ENCODE peak calls at places on chromosomes 2 and 18, in five cellular contexts. K, G, I, W and Y are unnamed samples.

GRCh38 chr2:201432038-201432437 is 19.2 kb downstream of the TRAK2 start:
- DNase-seq in K (no peak), G (no peak), I (peak; percentile 32), W (no peak), Y (peak; percentile 16)

GRCh38 chr18:7000484-7001096 is 117.0 kb downstream of the LAMA1 start:
- DNase-seq in K (peak; percentile 15), G (no peak), I (peak; percentile 21), W (no peak), Y (no peak)

GRCh38 chr2:31235504-31235902 is 1.6 kb downstream of the EHD3 start:
- DNase-seq in K (peak; percentile 42), G (peak; percentile 22), I (no peak), W (no peak), Y (peak; percentile 29)

GRCh38 chr18:9771977-9772660 is 64.0 kb downstream of the RAB31 start:
- DNase-seq in K (no peak), G (no peak), I (no peak), W (no peak), Y (no peak)

GRCh38 chr18:79509536-79509930 is 113.8 kb downstream of the NFATC1 start:
- DNase-seq in K (no peak), G (no peak), I (no peak), W (no peak), Y (no peak)

GRCh38 chr2:15808980-15809379 is 131.4 kb upstream of the MYCN start:
- DNase-seq in K (no peak), G (no peak), I (no peak), W (no peak), Y (no peak)

GRCh38 chr2:105521616-105522015 is 122.8 kb upstream of the FHL2 start:
- DNase-seq in K (no peak), G (no peak), I (no peak), W (no peak), Y (no peak)

GRCh38 chr2:182481676-182482075 is 54.8 kb upstream of the PDE1A start:
- DNase-seq in K (no peak), G (no peak), I (no peak), W (no peak), Y (no peak)

GRCh38 chr2:194346189-194346588 is 1310.8 kb upstream of the SLC39A10 start:
- DNase-seq in K (no peak), G (no peak), I (no peak), W (no peak), Y (no peak)

GRCh38 chr18:57715073-57715472 is 88.0 kb downstream of the ATP8B1 start:
- DNase-seq in K (no peak), G (no peak), I (no peak), W (no peak), Y (no peak)

GRCh38 chr2:240293126-240293864 is 142.2 kb upstream of the GPC1 start:
- DNase-seq in K (no peak), G (no peak), I (no peak), W (no peak), Y (no peak)

GRCh38 chr2:10452334-10452733 is 4.2 kb upstream of the ODC1 start:
- DNase-seq in K (no peak), G (no peak), I (peak; percentile 72), W (no peak), Y (peak; percentile 93)

GRCh38 chr2:201959626-201960025 is 74.0 kb upstream of the FZD7 start:
- DNase-seq in K (no peak), G (no peak), I (no peak), W (no peak), Y (no peak)

GRCh38 chr2:42009657-42010580 is 37.9 kb upstream of the PKDCC start:
- DNase-seq in K (no peak), G (no peak), I (no peak), W (no peak), Y (no peak)

GRCh38 chr2:175004730-175004979 is 526 bp downstream of the CHN1 start:
- DNase-seq in K (peak; percentile 12), G (no peak), I (no peak), W (no peak), Y (peak; percentile 35)

GRCh38 chr2:162520959-162521358 is 177.0 kb downstream of the GCA start:
- DNase-seq in K (no peak), G (no peak), I (no peak), W (no peak), Y (no peak)

GRCh38 chr2:24365051-24365450 is 4.7 kb upstream of the ITSN2 start:
- DNase-seq in K (peak; percentile 67), G (no peak), I (no peak), W (no peak), Y (peak; percentile 55)

GRCh38 chr18:50356036-50356945 is 18.6 kb upstream of the SKA1 start:
- DNase-seq in K (peak; percentile 36), G (no peak), I (peak; percentile 11), W (peak; percentile 79), Y (no peak)

GRCh38 chr18:58805482-58806187 is 59.0 kb upstream of the ZNF532 start:
- DNase-seq in K (no peak), G (no peak), I (no peak), W (no peak), Y (no peak)

GRCh38 chr2:238816296-238816695 is 31.6 kb upstream of the TWIST2 start:
- DNase-seq in K (no peak), G (no peak), I (no peak), W (no peak), Y (no peak)

GRCh38 chr2:84527137-84528129 is 11.1 kb downstream of the DNAH6 start:
- DNase-seq in K (no peak), G (no peak), I (no peak), W (no peak), Y (no peak)

GRCh38 chr2:84532291-84532690 is 16.0 kb downstream of the DNAH6 start:
- DNase-seq in K (no peak), G (no peak), I (no peak), W (no peak), Y (no peak)

GRCh38 chr2:84526562-84526961 is 10.3 kb downstream of the DNAH6 start:
- DNase-seq in K (no peak), G (no peak), I (no peak), W (no peak), Y (no peak)
- TF ChIP-seq CTCF in K (no peak), G (no peak), I (no peak), W (no peak), Y (peak; percentile 8)

DNA sequence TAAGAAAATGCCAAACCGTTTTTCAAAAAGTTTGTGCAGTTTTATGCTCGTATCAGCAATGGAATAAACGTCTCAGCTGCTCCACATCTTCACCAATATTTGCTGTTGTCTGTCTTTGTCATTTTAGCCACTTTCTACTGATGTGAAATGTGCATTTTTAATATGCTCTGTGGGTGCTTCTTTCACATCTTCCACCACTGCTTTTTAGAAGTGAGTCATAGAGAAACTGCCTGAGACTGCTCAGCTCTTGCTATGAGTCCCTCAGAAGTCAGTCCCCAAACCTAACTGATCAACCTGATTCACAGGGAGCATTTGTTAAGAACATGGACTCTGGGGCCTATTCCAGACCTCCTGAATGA is 41.0 kb upstream of the EPC2 start:
- DNase-seq in K (no peak), G (no peak), I (no peak), W (peak; percentile 73), Y (no peak)
- TF ChIP-seq CHD2 in K (no peak), G (no peak), I (no peak), W (no peak), Y (no peak)

DNA sequence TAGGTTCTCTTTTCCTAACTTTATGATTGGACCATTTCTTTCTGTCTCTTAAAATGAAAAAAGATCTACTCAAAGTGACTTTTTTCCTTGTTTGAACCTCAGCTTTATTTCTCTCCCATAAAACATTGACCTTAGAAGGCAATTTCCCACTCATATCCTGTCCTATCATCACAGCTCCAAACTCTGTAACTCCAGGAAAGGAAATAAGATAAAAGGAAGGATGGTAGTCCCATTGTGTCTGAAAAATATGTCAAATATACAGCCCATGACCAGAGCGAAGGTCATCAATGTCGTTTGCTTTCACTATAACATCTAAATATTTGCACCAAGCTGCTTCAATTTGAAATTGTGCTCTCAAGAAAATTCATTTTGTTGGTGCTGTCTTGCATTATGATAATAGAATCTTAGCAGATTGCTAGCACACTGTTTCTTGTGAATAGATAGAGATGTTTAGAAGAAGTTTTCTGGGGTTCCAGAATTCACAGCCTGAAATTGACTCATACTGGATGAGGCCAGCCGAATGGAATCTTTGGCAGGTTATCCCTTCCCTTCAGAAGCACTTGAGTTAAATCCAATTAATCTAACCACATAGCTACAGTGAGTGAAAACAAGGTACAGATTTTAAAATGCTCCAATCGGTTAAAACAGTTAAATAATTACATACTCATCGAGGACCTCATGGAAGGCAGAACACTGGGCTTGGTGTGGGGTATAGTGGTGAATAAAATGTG is 95.1 kb downstream of the CRIM1 start:
- DNase-seq in K (no peak), G (no peak), I (peak; percentile 37), W (no peak), Y (no peak)
- TF ChIP-seq KDM1A in K (no peak), G (no peak), I (no peak), W (no peak), Y (no peak)

DNA sequence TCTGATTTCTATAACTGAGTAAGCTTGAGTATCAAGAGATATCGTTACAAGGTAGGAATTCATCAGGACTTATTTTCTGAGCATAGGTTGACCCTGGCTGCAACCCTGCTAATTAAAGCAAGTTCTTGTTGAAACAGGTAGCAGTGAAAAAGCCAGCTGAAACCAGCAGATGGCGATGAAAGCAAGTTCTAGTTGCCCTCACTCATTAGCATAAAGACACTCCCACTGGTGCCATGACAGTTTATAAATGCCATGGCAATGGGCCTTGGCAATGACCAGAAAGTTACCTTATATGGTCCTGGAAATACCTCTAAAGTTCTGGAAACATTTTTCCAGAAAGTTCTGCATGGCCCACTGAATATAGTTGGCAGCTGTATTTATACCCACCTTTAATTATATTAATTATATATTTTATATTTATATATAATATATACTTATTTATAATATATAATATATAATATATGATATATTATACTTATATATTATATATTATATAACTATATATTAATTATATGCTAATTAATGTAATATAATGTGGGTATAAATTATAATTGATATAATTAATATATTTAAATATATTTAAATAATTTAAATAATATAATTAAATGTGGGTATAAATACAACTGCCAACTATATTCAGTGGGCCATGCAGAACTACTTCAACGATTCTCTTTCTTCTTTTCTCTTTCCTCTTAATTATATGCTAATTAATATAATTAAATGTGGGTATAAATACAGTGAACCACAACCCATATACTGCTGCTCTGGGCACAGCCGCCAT is 188.0 kb downstream of the CDH7 start:
- DNase-seq in K (peak; percentile 8), G (peak; percentile 62), I (peak; percentile 34), W (peak; percentile 5), Y (peak; percentile 0)
- TF ChIP-seq CTCF in K (no peak), G (peak; percentile 81), I (peak; percentile 14), W (no peak), Y (no peak)

GRCh38 chr2:99637157-99637697 is 147.4 kb upstream of the REV1 start:
- DNase-seq in K (no peak), G (no peak), I (no peak), W (no peak), Y (no peak)

GRCh38 chr2:99638791-99639190 is 149.0 kb upstream of the REV1 start:
- DNase-seq in K (no peak), G (no peak), I (no peak), W (no peak), Y (no peak)

GRCh38 chr2:99635710-99636431 is 146.1 kb upstream of the REV1 start:
- DNase-seq in K (no peak), G (no peak), I (no peak), W (no peak), Y (no peak)

GRCh38 chr2:99636432-99637034 is 146.7 kb upstream of the REV1 start:
- DNase-seq in K (peak; percentile 88), G (no peak), I (no peak), W (no peak), Y (no peak)

DNA sequence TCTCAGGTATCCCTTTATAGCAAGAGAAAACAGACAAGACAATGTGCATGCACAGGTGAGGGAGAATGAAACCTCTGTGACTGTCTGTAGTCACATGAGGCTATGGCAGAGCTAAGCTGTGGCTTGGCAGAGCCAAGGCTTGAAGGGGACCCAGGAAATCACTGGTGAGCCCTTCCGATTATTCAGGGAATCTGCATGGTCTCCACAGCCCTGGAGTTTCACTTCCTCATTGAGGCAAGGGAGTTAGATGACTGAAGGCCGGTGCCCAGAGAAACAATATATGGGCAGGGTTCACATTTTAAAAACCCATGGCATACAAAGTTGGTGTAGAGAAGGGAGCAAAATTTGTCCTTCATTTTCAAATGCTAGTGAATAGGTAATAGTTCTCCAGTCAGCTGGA is 144.4 kb upstream of the REV1 start:
- DNase-seq in K (no peak), G (no peak), I (no peak), W (no peak), Y (no peak)
- TF ChIP-seq CHD2 in K (no peak), G (no peak), I (no peak), W (no peak), Y (no peak)